ENCODE peak calls at places on chromosomes 4 and X, in seven cellular contexts. One of them, this sample, is unnamed.

GRCh38 chr4:122552898-122553297 is 68.0 kb downstream of the IL21 start:
- DNase-seq in neuronal stem cell: no peak
- DNase-seq in trophoblast cell: no peak
- DNase-seq in mesenchymal stem cell: no peak
- DNase-seq in H1: no peak
- DNase-seq in IMR-90: no peak
- DNase-seq in H9: no peak
- DNase-seq in this sample: no peak

GRCh38 chr4:28845158-28845557 is 1875.0 kb upstream of the PCDH7 start:
- DNase-seq in neuronal stem cell: no peak
- DNase-seq in H9: no peak
- DNase-seq in H1: no peak
- DNase-seq in trophoblast cell: no peak
- DNase-seq in mesenchymal stem cell: no peak
- DNase-seq in IMR-90: no peak
- DNase-seq in this sample: no peak

GRCh38 chrX:10447577-10448214 is 172.7 kb downstream of the MID1 start:
- DNase-seq in trophoblast cell: no peak
- DNase-seq in H1: no peak
- DNase-seq in H9: no peak
- DNase-seq in neuronal stem cell: no peak
- DNase-seq in IMR-90: peak
- DNase-seq in mesenchymal stem cell: no peak
- DNase-seq in this sample: no peak

GRCh38 chr4:55385201-55385649 is 10.5 kb upstream of the TMEM165 start:
- DNase-seq in IMR-90: peak
- DNase-seq in neuronal stem cell: no peak
- DNase-seq in H9: no peak
- DNase-seq in H1: no peak
- DNase-seq in trophoblast cell: no peak
- DNase-seq in mesenchymal stem cell: peak
- DNase-seq in this sample: no peak

GRCh38 chrX:24498181-24498580 is 33.1 kb downstream of the PDK3 start:
- DNase-seq in neuronal stem cell: peak
- DNase-seq in trophoblast cell: no peak
- DNase-seq in H9: no peak
- DNase-seq in H1: no peak
- DNase-seq in mesenchymal stem cell: no peak
- DNase-seq in IMR-90: no peak
- DNase-seq in this sample: peak

GRCh38 chrX:10110984-10111363 is 45.8 kb upstream of the CLCN4 start:
- DNase-seq in trophoblast cell: no peak
- DNase-seq in mesenchymal stem cell: no peak
- DNase-seq in IMR-90: no peak
- DNase-seq in neuronal stem cell: no peak
- DNase-seq in H9: no peak
- DNase-seq in H1: no peak
- DNase-seq in this sample: no peak

GRCh38 chr4:165540206-165540865 is 161.5 kb downstream of the CPE start:
- DNase-seq in neuronal stem cell: no peak
- DNase-seq in IMR-90: no peak
- DNase-seq in H1: no peak
- DNase-seq in mesenchymal stem cell: no peak
- DNase-seq in H9: no peak
- DNase-seq in trophoblast cell: no peak
- DNase-seq in this sample: no peak

GRCh38 chr4:23135792-23136645 is 443.3 kb downstream of the GBA3 start:
- DNase-seq in trophoblast cell: peak
- DNase-seq in H9: no peak
- DNase-seq in neuronal stem cell: peak
- DNase-seq in H1: no peak
- DNase-seq in mesenchymal stem cell: peak
- DNase-seq in IMR-90: peak
- DNase-seq in this sample: peak

GRCh38 chrX:121260568-121261240 is 213.3 kb downstream of the GLUD2 start:
- DNase-seq in trophoblast cell: no peak
- DNase-seq in mesenchymal stem cell: no peak
- DNase-seq in H1: no peak
- DNase-seq in H9: no peak
- DNase-seq in IMR-90: no peak
- DNase-seq in neuronal stem cell: peak
- DNase-seq in this sample: peak

GRCh38 chrX:98755912-98756311 is 1654.2 kb downstream of the PCDH19 start:
- DNase-seq in IMR-90: no peak
- DNase-seq in trophoblast cell: no peak
- DNase-seq in H9: no peak
- DNase-seq in neuronal stem cell: no peak
- DNase-seq in H1: no peak
- DNase-seq in mesenchymal stem cell: no peak
- DNase-seq in this sample: no peak

GRCh38 chr4:40842318-40842717 is 92.6 kb downstream of the NSUN7 start:
- DNase-seq in H9: no peak
- DNase-seq in trophoblast cell: no peak
- DNase-seq in H1: no peak
- DNase-seq in IMR-90: no peak
- DNase-seq in mesenchymal stem cell: no peak
- DNase-seq in neuronal stem cell: no peak
- DNase-seq in this sample: no peak

GRCh38 chr4:20253799-20254409 is 2.2 kb downstream of the SLIT2 start:
- DNase-seq in neuronal stem cell: peak
- DNase-seq in H1: peak
- DNase-seq in IMR-90: peak
- DNase-seq in H9: peak
- DNase-seq in mesenchymal stem cell: peak
- DNase-seq in trophoblast cell: no peak
- DNase-seq in this sample: peak

GRCh38 chr4:43547560-43547959 is 655.0 kb downstream of the GRXCR1 start:
- DNase-seq in IMR-90: no peak
- DNase-seq in H1: no peak
- DNase-seq in H9: no peak
- DNase-seq in trophoblast cell: no peak
- DNase-seq in mesenchymal stem cell: no peak
- DNase-seq in neuronal stem cell: no peak
- DNase-seq in this sample: no peak

GRCh38 chr4:54231419-54232150 is 2.5 kb downstream of the PDGFRA start:
- DNase-seq in mesenchymal stem cell: peak
- DNase-seq in H9: peak
- DNase-seq in IMR-90: peak
- DNase-seq in H1: peak
- DNase-seq in trophoblast cell: no peak
- DNase-seq in neuronal stem cell: peak
- DNase-seq in this sample: peak

GRCh38 chr4:100022792-100023222 is 72.7 kb upstream of the H2AZ1 start:
- DNase-seq in mesenchymal stem cell: peak
- DNase-seq in neuronal stem cell: peak
- DNase-seq in H1: peak
- DNase-seq in IMR-90: no peak
- DNase-seq in H9: peak
- DNase-seq in trophoblast cell: no peak
- DNase-seq in this sample: peak

GRCh38 chr4:185515248-185515647 is 20.1 kb downstream of the PDLIM3 start:
- DNase-seq in trophoblast cell: no peak
- DNase-seq in IMR-90: no peak
- DNase-seq in mesenchymal stem cell: no peak
- DNase-seq in H9: no peak
- DNase-seq in neuronal stem cell: no peak
- DNase-seq in H1: no peak
- DNase-seq in this sample: no peak

GRCh38 chrX:11787564-11787963 is 29.5 kb downstream of the MSL3 start:
- DNase-seq in IMR-90: peak
- DNase-seq in H1: peak
- DNase-seq in mesenchymal stem cell: peak
- DNase-seq in neuronal stem cell: peak
- DNase-seq in trophoblast cell: peak
- DNase-seq in H9: peak
- DNase-seq in this sample: peak

GRCh38 chrX:53279296-53280237 is 1.8 kb downstream of the IQSEC2 start:
- DNase-seq in H1: no peak
- DNase-seq in neuronal stem cell: no peak
- DNase-seq in IMR-90: no peak
- DNase-seq in trophoblast cell: no peak
- DNase-seq in H9: no peak
- DNase-seq in mesenchymal stem cell: no peak
- DNase-seq in this sample: peak

GRCh38 chr4:94849901-94850300 is 92.1 kb downstream of the BMPR1B start:
- DNase-seq in mesenchymal stem cell: no peak
- DNase-seq in H9: no peak
- DNase-seq in H1: no peak
- DNase-seq in IMR-90: no peak
- DNase-seq in trophoblast cell: no peak
- DNase-seq in neuronal stem cell: no peak
- DNase-seq in this sample: no peak

GRCh38 chr4:25440478-25441030 is 63.5 kb downstream of the ANAPC4 start:
- DNase-seq in H1: peak
- DNase-seq in IMR-90: no peak
- DNase-seq in trophoblast cell: no peak
- DNase-seq in H9: no peak
- DNase-seq in mesenchymal stem cell: no peak
- DNase-seq in neuronal stem cell: no peak
- DNase-seq in this sample: no peak

GRCh38 chr4:98659741-98660507 is 1.5 kb upstream of the TSPAN5 start:
- DNase-seq in trophoblast cell: no peak
- DNase-seq in mesenchymal stem cell: peak
- DNase-seq in H1: no peak
- DNase-seq in H9: no peak
- DNase-seq in neuronal stem cell: no peak
- DNase-seq in IMR-90: peak
- DNase-seq in this sample: no peak

GRCh38 chr4:154741877-154742851 is 1.6 kb upstream of the LRAT start:
- DNase-seq in mesenchymal stem cell: no peak
- DNase-seq in neuronal stem cell: peak
- DNase-seq in IMR-90: no peak
- DNase-seq in trophoblast cell: no peak
- DNase-seq in H9: peak
- DNase-seq in H1: peak
- DNase-seq in this sample: peak

GRCh38 chrX:2820131-2820771 is 8.5 kb upstream of the GYG2 start:
- DNase-seq in neuronal stem cell: no peak
- DNase-seq in IMR-90: no peak
- DNase-seq in mesenchymal stem cell: no peak
- DNase-seq in H1: no peak
- DNase-seq in trophoblast cell: no peak
- DNase-seq in H9: no peak
- DNase-seq in this sample: peak

GRCh38 chrX:118286066-118286758 is 59.7 kb upstream of the WDR44 start:
- DNase-seq in IMR-90: no peak
- DNase-seq in H9: no peak
- DNase-seq in neuronal stem cell: no peak
- DNase-seq in mesenchymal stem cell: no peak
- DNase-seq in trophoblast cell: no peak
- DNase-seq in H1: no peak
- DNase-seq in this sample: no peak

GRCh38 chrX:32126997-32127396 is 1055.2 kb upstream of the FTHL17 start:
- DNase-seq in H1: no peak
- DNase-seq in mesenchymal stem cell: no peak
- DNase-seq in trophoblast cell: no peak
- DNase-seq in neuronal stem cell: no peak
- DNase-seq in IMR-90: no peak
- DNase-seq in H9: no peak
- DNase-seq in this sample: peak
- H3K23ac ChIP-seq in H1: no peak
- H3K23ac ChIP-seq in mesenchymal stem cell: no peak
- H3K23ac ChIP-seq in trophoblast cell: no peak
- H3K23ac ChIP-seq in neuronal stem cell: no peak
- H3K23ac ChIP-seq in IMR-90: no peak
- H3K23ac ChIP-seq in H9: no peak
- H3K23ac ChIP-seq in this sample: no peak

GRCh38 chr4:184410748-184411147 is 63.6 kb downstream of the IRF2 start:
- DNase-seq in IMR-90: no peak
- DNase-seq in H1: no peak
- DNase-seq in H9: no peak
- DNase-seq in mesenchymal stem cell: no peak
- DNase-seq in trophoblast cell: no peak
- DNase-seq in neuronal stem cell: no peak
- DNase-seq in this sample: no peak
- H3K23ac ChIP-seq in IMR-90: no peak
- H3K23ac ChIP-seq in H1: no peak
- H3K23ac ChIP-seq in H9: no peak
- H3K23ac ChIP-seq in mesenchymal stem cell: no peak
- H3K23ac ChIP-seq in trophoblast cell: no peak
- H3K23ac ChIP-seq in neuronal stem cell: no peak
- H3K23ac ChIP-seq in this sample: no peak

GRCh38 chr4:27276322-27277073 is 415.9 kb downstream of the STIM2 start:
- DNase-seq in neuronal stem cell: no peak
- DNase-seq in H9: no peak
- DNase-seq in trophoblast cell: no peak
- DNase-seq in H1: no peak
- DNase-seq in IMR-90: no peak
- DNase-seq in mesenchymal stem cell: no peak
- DNase-seq in this sample: no peak

GRCh38 chr4:27267435-27268355 is 407.1 kb downstream of the STIM2 start:
- DNase-seq in H9: no peak
- DNase-seq in trophoblast cell: no peak
- DNase-seq in H1: no peak
- DNase-seq in IMR-90: no peak
- DNase-seq in neuronal stem cell: no peak
- DNase-seq in mesenchymal stem cell: no peak
- DNase-seq in this sample: no peak

GRCh38 chr4:27270435-27270834 is 409.8 kb downstream of the STIM2 start:
- DNase-seq in IMR-90: no peak
- DNase-seq in H9: no peak
- DNase-seq in trophoblast cell: no peak
- DNase-seq in neuronal stem cell: no peak
- DNase-seq in mesenchymal stem cell: no peak
- DNase-seq in H1: no peak
- DNase-seq in this sample: peak

GRCh38 chr4:27272264-27272663 is 411.6 kb downstream of the STIM2 start:
- DNase-seq in neuronal stem cell: no peak
- DNase-seq in H9: no peak
- DNase-seq in IMR-90: no peak
- DNase-seq in H1: no peak
- DNase-seq in mesenchymal stem cell: no peak
- DNase-seq in trophoblast cell: no peak
- DNase-seq in this sample: no peak
- H3K23ac ChIP-seq in neuronal stem cell: no peak
- H3K23ac ChIP-seq in H9: no peak
- H3K23ac ChIP-seq in IMR-90: no peak
- H3K23ac ChIP-seq in H1: no peak
- H3K23ac ChIP-seq in mesenchymal stem cell: no peak
- H3K23ac ChIP-seq in trophoblast cell: no peak
- H3K23ac ChIP-seq in this sample: no peak

DNA sequence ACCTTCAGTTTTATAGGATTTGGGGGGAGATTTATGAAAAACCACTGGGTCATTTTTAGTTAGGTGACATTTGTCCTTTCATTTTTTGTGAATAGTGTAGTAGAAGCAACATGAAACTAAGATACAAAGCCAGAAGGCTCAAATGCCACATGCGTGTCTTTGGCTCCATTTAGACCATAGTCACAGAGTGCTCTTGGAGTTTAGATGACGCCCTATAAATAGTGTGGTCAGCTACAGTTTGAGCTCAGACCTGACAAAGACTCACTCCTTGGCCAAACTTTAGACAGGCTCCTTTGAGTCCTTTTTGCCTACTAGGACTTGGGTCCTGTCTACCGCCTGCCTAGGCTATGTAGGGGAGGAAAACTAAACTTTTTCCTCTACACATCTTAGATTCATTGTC is 16.8 kb upstream of the PAGE1 start:
- DNase-seq in IMR-90: no peak
- DNase-seq in mesenchymal stem cell: no peak
- DNase-seq in trophoblast cell: no peak
- DNase-seq in H9: no peak
- DNase-seq in neuronal stem cell: no peak
- DNase-seq in H1: no peak
- DNase-seq in this sample: no peak
- H3K23ac ChIP-seq in IMR-90: no peak
- H3K23ac ChIP-seq in mesenchymal stem cell: no peak
- H3K23ac ChIP-seq in trophoblast cell: no peak
- H3K23ac ChIP-seq in H9: no peak
- H3K23ac ChIP-seq in neuronal stem cell: no peak
- H3K23ac ChIP-seq in H1: no peak
- H3K23ac ChIP-seq in this sample: no peak

GRCh38 chr4:2095236-2096072 is 36.3 kb downstream of the NAT8L start:
- DNase-seq in trophoblast cell: no peak
- DNase-seq in H9: no peak
- DNase-seq in IMR-90: no peak
- DNase-seq in neuronal stem cell: no peak
- DNase-seq in mesenchymal stem cell: no peak
- DNase-seq in H1: no peak
- DNase-seq in this sample: no peak
- H3K23ac ChIP-seq in trophoblast cell: no peak
- H3K23ac ChIP-seq in H9: no peak
- H3K23ac ChIP-seq in IMR-90: no peak
- H3K23ac ChIP-seq in neuronal stem cell: peak
- H3K23ac ChIP-seq in mesenchymal stem cell: no peak
- H3K23ac ChIP-seq in H1: no peak
- H3K23ac ChIP-seq in this sample: no peak

This sample was measured in mesendoderm.